ENCODE peak calls at places on chromosomes 1 and 21, in seven cellular contexts. Q, D, K, H, N, Z and Y are unnamed samples.

GRCh38 chr1:7339953-7340352 is 431.1 kb upstream of the VAMP3 start:
- DNase-seq in Q (no peak), D (no peak), K (no peak), H (no peak), N (no peak), Z (no peak), Y (no peak)

GRCh38 chr21:36813071-36813470 is 114.2 kb downstream of the SIM2 start:
- DNase-seq in Q (no peak), D (peak), K (no peak), H (no peak), N (no peak), Z (no peak), Y (no peak)

GRCh38 chr1:47232187-47232874 is at the start of gene TAL1:
- DNase-seq in Q (no peak), D (no peak), K (no peak), H (no peak), N (no peak), Z (no peak), Y (no peak)

GRCh38 chr1:151134991-151135390 is 11.4 kb downstream of the SEMA6C start:
- DNase-seq in Q (no peak), D (no peak), K (no peak), H (no peak), N (no peak), Z (no peak), Y (no peak)

GRCh38 chr21:36725793-36726386 is 27.0 kb downstream of the SIM2 start:
- DNase-seq in Q (no peak), D (no peak), K (no peak), H (no peak), N (no peak), Z (no peak), Y (no peak)

GRCh38 chr1:167401260-167401873 is 117.0 kb downstream of the CD247 start:
- DNase-seq in Q (peak), D (peak), K (no peak), H (peak), N (peak), Z (no peak), Y (peak)

GRCh38 chr1:183244466-183244865 is 58.4 kb downstream of the LAMC2 start:
- DNase-seq in Q (no peak), D (peak), K (no peak), H (no peak), N (no peak), Z (peak), Y (no peak)

GRCh38 chr1:41537788-41538351 is 53.4 kb upstream of the EDN2 start:
- DNase-seq in Q (peak), D (peak), K (no peak), H (no peak), N (no peak), Z (peak), Y (no peak)

GRCh38 chr1:165562576-165562975 is 18.8 kb downstream of the LRRC52 start:
- DNase-seq in Q (no peak), D (no peak), K (no peak), H (no peak), N (no peak), Z (no peak), Y (no peak)

GRCh38 chr1:16213013-16213412 is 561 bp upstream of the ARHGEF19 start:
- DNase-seq in Q (no peak), D (no peak), K (no peak), H (no peak), N (no peak), Z (no peak), Y (no peak)

GRCh38 chr1:55127827-55128343 is 87.3 kb downstream of the USP24 start:
- DNase-seq in Q (no peak), D (peak), K (no peak), H (no peak), N (no peak), Z (no peak), Y (no peak)

GRCh38 chr1:231629132-231629531 is 2.5 kb downstream of the DISC1 start:
- DNase-seq in Q (no peak), D (no peak), K (no peak), H (no peak), N (no peak), Z (no peak), Y (no peak)

GRCh38 chr1:44713321-44713781 is 17.6 kb downstream of the RNU5D-1 start:
- DNase-seq in Q (no peak), D (no peak), K (no peak), H (no peak), N (no peak), Z (no peak), Y (no peak)

GRCh38 chr1:222204475-222204874 is 343.4 kb downstream of the HHIPL2 start:
- DNase-seq in Q (no peak), D (no peak), K (no peak), H (no peak), N (no peak), Z (no peak), Y (no peak)

GRCh38 chr1:3638676-3639075 is 11.2 kb downstream of the WRAP73 start:
- DNase-seq in Q (no peak), D (no peak), K (no peak), H (no peak), N (no peak), Z (no peak), Y (no peak)

GRCh38 chr1:89050649-89051033 is 14.4 kb downstream of the GBP1 start:
- DNase-seq in Q (no peak), D (no peak), K (no peak), H (no peak), N (no peak), Z (no peak), Y (no peak)

GRCh38 chr1:245592083-245592460 is 437.3 kb downstream of the KIF26B start:
- DNase-seq in Q (no peak), D (no peak), K (no peak), H (no peak), N (no peak), Z (no peak), Y (no peak)

GRCh38 chr1:153775432-153776311 is 465 bp downstream of the SLC27A3 start:
- DNase-seq in Q (no peak), D (peak), K (no peak), H (no peak), N (peak), Z (no peak), Y (no peak)

GRCh38 chr1:41073971-41074370 is 52.4 kb upstream of the SLFNL1 start:
- DNase-seq in Q (peak), D (peak), K (no peak), H (no peak), N (no peak), Z (peak), Y (no peak)

GRCh38 chr21:35697321-35697808 is 363.0 kb downstream of the SETD4 start:
- DNase-seq in Q (no peak), D (peak), K (peak), H (peak), N (no peak), Z (no peak), Y (peak)